ENCODE peak calls at places on chromosomes 1 and 21, in seven cellular contexts. W, S, Z, M, B, T and E are unnamed samples.

GRCh38 chr1:10900265-10900651 is 103.8 kb upstream of the CASZ1 start:
- DNase-seq in W (no peak), S (no peak), Z (no peak), M (no peak), B (no peak), T (no peak), E (no peak)

GRCh38 chr1:156851779-156852413 is 7.0 kb downstream of the INSRR start:
- DNase-seq in W (no peak), S (no peak), Z (no peak), M (peak), B (no peak), T (no peak), E (no peak)

GRCh38 chr21:29196664-29197052 is 66.2 kb downstream of the MAP3K7CL start:
- DNase-seq in W (no peak), S (no peak), Z (no peak), M (no peak), B (no peak), T (no peak), E (no peak)

GRCh38 chr1:47830021-47830420 is 167.2 kb downstream of the TRABD2B start:
- DNase-seq in W (no peak), S (no peak), Z (no peak), M (no peak), B (no peak), T (no peak), E (no peak)

GRCh38 chr1:156591432-156592157 is at the start of gene NAXE:
- DNase-seq in W (peak), S (peak), Z (peak), M (peak), B (no peak), T (peak), E (peak)

GRCh38 chr1:177650947-177651346 is 318.9 kb downstream of the SEC16B start:
- DNase-seq in W (no peak), S (no peak), Z (no peak), M (no peak), B (no peak), T (no peak), E (no peak)

GRCh38 chr1:152003846-152004442 is 10.3 kb upstream of the S100A10 start:
- DNase-seq in W (no peak), S (no peak), Z (no peak), M (no peak), B (no peak), T (no peak), E (no peak)

GRCh38 chr1:46552357-46553237 is 1.1 kb upstream of the KNCN start:
- DNase-seq in W (no peak), S (no peak), Z (no peak), M (no peak), B (no peak), T (no peak), E (no peak)

GRCh38 chr1:20138961-20139550 is at the start of gene PLA2G2F:
- DNase-seq in W (no peak), S (no peak), Z (peak), M (no peak), B (no peak), T (no peak), E (no peak)

GRCh38 chr21:35366348-35367085 is 317.4 kb upstream of the RUNX1 start:
- DNase-seq in W (no peak), S (peak), Z (no peak), M (peak), B (no peak), T (no peak), E (peak)

GRCh38 chr1:204263240-204263848 is 49.6 kb upstream of the GOLT1A start:
- DNase-seq in W (no peak), S (peak), Z (no peak), M (no peak), B (no peak), T (no peak), E (no peak)

GRCh38 chr1:923991-924618 is 382 bp downstream of the SAMD11 start:
- DNase-seq in W (no peak), S (no peak), Z (no peak), M (no peak), B (no peak), T (no peak), E (no peak)

GRCh38 chr1:183783342-183783741 is 21.6 kb upstream of the RGL1 start:
- DNase-seq in W (no peak), S (peak), Z (no peak), M (no peak), B (no peak), T (no peak), E (no peak)

GRCh38 chr1:110880708-110881374 is 7.9 kb downstream of the CD53 start:
- DNase-seq in W (no peak), S (no peak), Z (no peak), M (no peak), B (no peak), T (no peak), E (no peak)

GRCh38 chr1:55927934-55928333 is 651.4 kb downstream of the PLPP3 start:
- DNase-seq in W (no peak), S (peak), Z (no peak), M (no peak), B (no peak), T (no peak), E (no peak)

GRCh38 chr21:15495965-15496364 is 233.8 kb upstream of the USP25 start:
- DNase-seq in W (no peak), S (peak), Z (no peak), M (no peak), B (no peak), T (no peak), E (no peak)

GRCh38 chr21:42097860-42098259 is 26.7 kb downstream of the UMODL1 start:
- DNase-seq in W (no peak), S (peak), Z (peak), M (peak), B (peak), T (peak), E (peak)

GRCh38 chr1:103489881-103490280 is 35.6 kb upstream of the RNPC3 start:
- DNase-seq in W (no peak), S (peak), Z (no peak), M (no peak), B (no peak), T (no peak), E (no peak)

GRCh38 chr21:24939288-24939687 is 668.0 kb downstream of the MRPL39 start:
- DNase-seq in W (no peak), S (no peak), Z (no peak), M (no peak), B (no peak), T (peak), E (no peak)

GRCh38 chr1:181936269-181936668 is 125.2 kb downstream of the ZNF648 start:
- DNase-seq in W (no peak), S (no peak), Z (no peak), M (no peak), B (no peak), T (no peak), E (no peak)

GRCh38 chr1:183572721-183573120 is 17.5 kb downstream of the NCF2 start:
- DNase-seq in W (no peak), S (no peak), Z (no peak), M (no peak), B (no peak), T (no peak), E (no peak)

GRCh38 chr1:154856544-154856943 is 13.5 kb downstream of the KCNN3 start:
- DNase-seq in W (no peak), S (no peak), Z (no peak), M (no peak), B (no peak), T (no peak), E (no peak)

GRCh38 chr1:237961710-237962109 is 71.0 kb upstream of the ZP4 start:
- DNase-seq in W (no peak), S (no peak), Z (no peak), M (no peak), B (no peak), T (no peak), E (no peak)

GRCh38 chr21:29481641-29482040 is 182.9 kb downstream of the BACH1 start:
- DNase-seq in W (no peak), S (peak), Z (no peak), M (no peak), B (peak), T (no peak), E (no peak)

GRCh38 chr1:238099871-238100270 is 209.1 kb upstream of the ZP4 start:
- DNase-seq in W (no peak), S (no peak), Z (no peak), M (no peak), B (no peak), T (no peak), E (no peak)

GRCh38 chr1:31390071-31390470 is 17.2 kb upstream of the FABP3 start:
- DNase-seq in W (no peak), S (no peak), Z (no peak), M (no peak), B (no peak), T (peak), E (no peak)

GRCh38 chr21:16620921-16621320 is 891.1 kb downstream of the USP25 start:
- DNase-seq in W (no peak), S (no peak), Z (no peak), M (no peak), B (no peak), T (no peak), E (no peak)

GRCh38 chr1:40948741-40949528 is 30.6 kb upstream of the CTPS1 start:
- DNase-seq in W (no peak), S (peak), Z (peak), M (peak), B (peak), T (peak), E (peak)

GRCh38 chr1:181981821-181982220 is 79.7 kb downstream of the ZNF648 start:
- DNase-seq in W (no peak), S (no peak), Z (no peak), M (no peak), B (no peak), T (no peak), E (no peak)

GRCh38 chr1:208174736-208175507 is 69.3 kb downstream of the PLXNA2 start:
- DNase-seq in W (no peak), S (no peak), Z (no peak), M (no peak), B (no peak), T (no peak), E (no peak)

GRCh38 chr1:45018599-45019230 is 6.7 kb downstream of the UROD start:
- DNase-seq in W (no peak), S (peak), Z (no peak), M (no peak), B (peak), T (peak), E (no peak)

GRCh38 chr1:12179111-12179519 is 12.3 kb downstream of the TNFRSF1B start:
- DNase-seq in W (no peak), S (peak), Z (peak), M (no peak), B (peak), T (peak), E (no peak)

GRCh38 chr1:7648761-7649384 is 122.2 kb upstream of the VAMP3 start:
- DNase-seq in W (peak), S (peak), Z (no peak), M (peak), B (no peak), T (peak), E (peak)

GRCh38 chr1:152107289-152107983 is 7.8 kb downstream of the TCHH start:
- DNase-seq in W (no peak), S (no peak), Z (no peak), M (no peak), B (no peak), T (no peak), E (no peak)

GRCh38 chr1:11828511-11828910 is 19.1 kb downstream of the NPPA start:
- DNase-seq in W (no peak), S (no peak), Z (no peak), M (no peak), B (no peak), T (no peak), E (no peak)

GRCh38 chr1:156708245-156708661 is 2.9 kb upstream of the CRABP2 start:
- DNase-seq in W (no peak), S (no peak), Z (no peak), M (no peak), B (no peak), T (no peak), E (no peak)

GRCh38 chr21:43741425-43742096 is 22.6 kb downstream of the PDXK start:
- DNase-seq in W (no peak), S (no peak), Z (no peak), M (no peak), B (no peak), T (no peak), E (no peak)

GRCh38 chr21:36806103-36806502 is 107.2 kb downstream of the SIM2 start:
- DNase-seq in W (no peak), S (no peak), Z (no peak), M (no peak), B (no peak), T (no peak), E (no peak)

GRCh38 chr1:156937883-156938282 is 17.5 kb downstream of the LRRC71 start:
- DNase-seq in W (no peak), S (no peak), Z (no peak), M (no peak), B (no peak), T (no peak), E (no peak)

DNA sequence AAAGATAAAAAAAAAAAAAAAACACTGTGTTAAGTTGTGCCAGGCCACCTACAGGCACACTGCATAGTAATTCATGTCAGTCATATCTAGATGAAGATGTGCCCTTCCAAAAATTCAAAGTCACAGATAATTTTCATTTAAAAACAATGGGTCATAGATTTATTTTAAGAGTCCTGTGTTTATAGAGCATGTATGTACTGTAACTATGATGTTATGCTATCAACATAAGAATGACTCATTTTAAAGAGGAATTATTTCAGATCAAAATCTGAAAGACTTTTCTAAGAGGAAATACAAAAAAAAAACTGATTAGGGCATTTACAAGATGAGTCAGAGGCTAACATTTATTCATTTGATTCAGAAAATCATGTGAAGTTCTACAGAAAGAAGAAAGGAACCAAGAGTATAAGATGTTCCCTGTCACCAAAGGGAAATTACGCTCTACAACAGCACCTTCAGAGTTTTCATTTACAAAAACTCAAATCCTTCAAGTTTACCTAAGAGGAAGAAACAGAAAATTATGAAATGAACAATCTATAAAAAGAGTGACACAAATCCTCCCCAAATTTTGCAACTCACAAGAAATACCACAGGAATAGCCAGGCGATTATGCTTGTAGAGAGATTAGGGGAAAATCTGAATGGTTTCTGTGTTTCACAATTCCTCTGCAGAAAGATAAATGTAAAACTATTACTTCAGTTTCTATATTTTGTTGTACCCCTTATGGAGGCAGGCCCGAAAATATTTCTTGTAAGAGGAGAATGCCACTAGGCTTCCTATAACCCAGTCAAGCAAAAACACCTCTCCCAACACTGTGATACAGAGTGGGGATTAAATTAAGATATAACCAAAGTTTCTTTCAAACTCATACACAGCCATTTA is 13.8 kb downstream of the TP53BP2 start:
- DNase-seq in W (no peak), S (peak), Z (no peak), M (no peak), B (no peak), T (no peak), E (no peak)
- TF ChIP-seq CTCF in W (no peak), S (no peak), Z (no peak), M (no peak), B (no peak), T (no peak), E (no peak)

GRCh38 chr1:95287078-95287477 is 53.1 kb downstream of the RWDD3 start:
- DNase-seq in W (no peak), S (no peak), Z (no peak), M (no peak), B (no peak), T (no peak), E (no peak)
- TF ChIP-seq CTCF in W (no peak), S (no peak), Z (no peak), M (no peak), B (no peak), T (no peak), E (no peak)

DNA sequence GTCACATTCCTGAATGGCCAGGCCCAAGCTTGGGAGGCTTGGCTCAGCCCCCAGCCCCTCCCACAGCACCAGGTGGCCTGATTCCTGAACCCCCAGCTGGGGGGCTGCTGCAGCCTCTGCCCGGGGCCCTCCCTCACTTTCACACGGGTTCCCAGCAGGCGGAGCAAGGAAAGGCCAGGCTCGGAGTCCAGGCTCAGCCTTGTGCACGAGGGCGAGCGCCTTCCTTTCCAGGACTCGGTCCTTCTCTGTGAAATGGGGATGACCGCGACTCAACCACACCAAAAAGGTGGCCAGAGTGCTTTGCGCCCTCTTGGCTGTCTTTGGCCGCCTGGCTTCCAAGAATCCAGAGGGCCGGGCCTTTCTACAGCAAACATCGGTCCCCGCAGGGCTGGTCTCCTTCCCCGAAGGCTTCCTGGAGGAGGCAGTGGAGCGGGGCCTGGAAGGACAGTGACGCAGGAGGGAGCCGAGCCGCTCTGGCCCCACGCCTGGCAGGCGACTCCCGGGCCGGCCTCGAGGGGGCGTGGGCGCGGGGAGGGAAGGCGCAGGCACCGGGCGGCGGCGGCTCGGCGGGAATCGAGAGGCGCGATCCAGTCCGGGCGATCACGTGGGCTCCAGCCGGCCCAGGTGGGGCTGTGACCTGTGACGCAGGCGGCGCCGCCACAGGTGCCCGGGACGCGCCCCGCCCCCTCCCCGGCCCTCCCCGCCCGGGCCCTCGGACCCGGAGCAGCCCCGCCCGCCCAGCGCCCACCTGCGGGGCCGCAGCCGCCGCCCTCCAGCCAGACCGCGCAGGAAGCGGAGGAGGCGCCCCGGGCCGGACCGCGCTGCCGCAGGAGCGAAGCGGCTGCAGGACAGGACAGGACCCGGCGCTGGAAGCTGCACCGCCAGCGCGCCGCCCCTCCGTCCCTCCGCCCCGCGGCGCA is at the start of gene ARHGEF16:
- DNase-seq in W (no peak), S (peak), Z (no peak), M (peak), B (no peak), T (peak), E (no peak)
- TF ChIP-seq CTCF in W (no peak), S (no peak), Z (peak), M (peak), B (peak), T (peak), E (peak)

DNA sequence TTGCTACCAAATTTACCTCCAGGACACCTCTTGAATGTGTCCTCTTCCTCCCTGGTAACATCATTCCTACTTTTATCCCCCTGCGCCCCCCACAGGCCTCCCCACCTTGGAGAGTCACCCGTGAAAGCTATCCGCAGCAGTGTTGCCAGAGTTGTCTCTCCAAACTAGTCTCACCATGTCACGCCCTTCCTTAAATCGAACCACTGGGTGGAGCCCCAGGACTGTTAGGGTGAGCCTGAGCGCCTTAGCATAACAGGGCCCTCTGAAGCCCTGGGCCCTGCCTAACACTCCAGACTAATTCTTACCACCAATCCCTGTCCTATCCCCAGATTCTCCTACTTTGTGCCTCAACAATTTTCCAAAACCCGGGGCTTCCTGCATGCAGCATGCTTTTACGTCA is 35.0 kb downstream of the HSD3B2 start:
- DNase-seq in W (no peak), S (no peak), Z (no peak), M (no peak), B (no peak), T (no peak), E (no peak)
- TF ChIP-seq CTCF in W (no peak), S (no peak), Z (no peak), M (no peak), B (no peak), T (no peak), E (no peak)

DNA sequence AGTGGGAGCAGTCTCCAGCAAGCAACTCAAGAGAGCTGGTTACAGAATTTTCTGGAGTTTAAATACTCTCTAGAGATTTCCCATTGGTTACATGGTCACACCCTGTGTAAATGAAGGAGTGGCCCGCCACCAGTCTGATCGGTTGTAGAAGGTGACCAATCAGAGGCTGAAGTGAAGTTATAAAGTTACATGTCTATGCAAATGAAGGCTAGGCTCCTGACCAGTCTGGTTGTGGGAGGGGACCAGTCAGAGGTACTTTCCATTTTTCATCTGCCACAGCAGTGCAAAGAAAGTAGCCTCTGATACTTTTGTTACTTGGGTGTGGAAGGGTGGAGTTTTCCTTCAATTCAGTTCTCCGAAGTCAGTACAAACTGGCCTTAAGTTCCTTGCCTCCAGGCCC is 273.8 kb downstream of the BARHL2 start:
- DNase-seq in W (no peak), S (no peak), Z (no peak), M (no peak), B (no peak), T (no peak), E (no peak)
- TF ChIP-seq CTCF in W (no peak), S (no peak), Z (no peak), M (no peak), B (no peak), T (no peak), E (no peak)